ENCODE peak calls at places on chromosomes 6 and 20, in four cellular contexts. Q is HTR-8/SVneo; G is activated CD4-positive, alpha-beta T cell treated with anti-CD3 and anti-CD28 coated beads, Interleukin-2, amount 50 U/mL, for 1 hour; W is GM13977. L is an unnamed sample.

GRCh38 chr6:56757585-56757984 is 114.9 kb upstream of the DST start:
- DNase-seq in Q (no peak), G (no peak), W (no peak), L (peak)

GRCh38 chr20:56368351-56369134 is 9.8 kb downstream of the FAM210B start:
- DNase-seq in Q (no peak), G (no peak), W (no peak), L (no peak)

GRCh38 chr6:44681782-44682181 is 294.3 kb downstream of the CDC5L start:
- DNase-seq in Q (peak), G (no peak), W (no peak), L (no peak)

GRCh38 chr6:133973109-133973971 is 20.3 kb downstream of the TBPL1 start:
- DNase-seq in Q (peak), G (no peak), W (peak), L (peak)

GRCh38 chr20:58971429-58971828 is 9.6 kb upstream of the NELFCD start:
- DNase-seq in Q (no peak), G (no peak), W (no peak), L (no peak)

GRCh38 chr6:113488061-113488460 is 369.1 kb upstream of the MARCKS start:
- DNase-seq in Q (no peak), G (no peak), W (no peak), L (no peak)

GRCh38 chr6:157823523-157824370 is 701 bp downstream of the SNX9 start:
- DNase-seq in Q (peak), G (peak), W (peak), L (peak)

GRCh38 chr6:158018851-158019361 is 37.2 kb downstream of the SYNJ2 start:
- DNase-seq in Q (no peak), G (no peak), W (no peak), L (no peak)

GRCh38 chr6:31763617-31763940 is 1.1 kb downstream of the SAPCD1 start:
- DNase-seq in Q (peak), G (no peak), W (no peak), L (no peak)

GRCh38 chr20:21713901-21714296 is 8.4 kb downstream of the PAX1 start:
- DNase-seq in Q (no peak), G (no peak), W (no peak), L (no peak)

GRCh38 chr20:24502184-24502583 is 32.8 kb downstream of the SYNDIG1 start:
- DNase-seq in Q (no peak), G (no peak), W (no peak), L (no peak)

GRCh38 chr6:118893095-118893881 is 664 bp upstream of the ASF1A start:
- DNase-seq in Q (peak), G (peak), W (peak), L (peak)

GRCh38 chr6:69868961-69869360 is 2.6 kb downstream of the COL19A1 start:
- DNase-seq in Q (no peak), G (no peak), W (no peak), L (no peak)

GRCh38 chr6:12313992-12314589 is 23.9 kb downstream of the EDN1 start:
- DNase-seq in Q (no peak), G (no peak), W (no peak), L (no peak)

GRCh38 chr20:33319986-33320385 is 37.0 kb downstream of the BPIFB1 start:
- DNase-seq in Q (no peak), G (no peak), W (no peak), L (no peak)

GRCh38 chr20:58192567-58192966 is 35.9 kb downstream of the ANKRD60 start:
- DNase-seq in Q (peak), G (peak), W (peak), L (peak)

GRCh38 chr20:25676164-25676809 is 20.4 kb downstream of the ZNF337 start:
- DNase-seq in Q (no peak), G (no peak), W (no peak), L (no peak)

GRCh38 chr6:7921582-7922199 is 11.1 kb upstream of the TXNDC5 start:
- DNase-seq in Q (no peak), G (no peak), W (no peak), L (no peak)

GRCh38 chr20:53161073-53161472 is 188.9 kb downstream of the TSHZ2 start:
- DNase-seq in Q (no peak), G (no peak), W (no peak), L (no peak)

GRCh38 chr20:46870041-46870440 is 24.6 kb upstream of the EYA2 start:
- DNase-seq in Q (no peak), G (no peak), W (no peak), L (no peak)

GRCh38 chr6:35077006-35077712 is 64.0 kb downstream of the TCP11 start:
- DNase-seq in Q (no peak), G (no peak), W (no peak), L (no peak)

GRCh38 chr6:35064508-35065440 is 76.4 kb downstream of the TCP11 start:
- DNase-seq in Q (no peak), G (no peak), W (no peak), L (no peak)

GRCh38 chr6:140346461-140346860 is 972.0 kb upstream of the CITED2 start:
- DNase-seq in Q (no peak), G (no peak), W (no peak), L (peak)

GRCh38 chr20:45383131-45383530 is 5.0 kb upstream of the TP53TG5 start:
- DNase-seq in Q (no peak), G (no peak), W (no peak), L (no peak)

GRCh38 chr20:53163486-53163885 is 191.3 kb downstream of the TSHZ2 start:
- DNase-seq in Q (no peak), G (no peak), W (no peak), L (peak)

GRCh38 chr6:2579241-2579761 is 171.4 kb downstream of the MYLK4 start:
- DNase-seq in Q (no peak), G (no peak), W (no peak), L (no peak)

GRCh38 chr6:152529364-152529763 is 107.8 kb downstream of the SYNE1 start:
- DNase-seq in Q (no peak), G (no peak), W (no peak), L (no peak)

GRCh38 chr6:117138920-117139319 is 126.4 kb upstream of the VGLL2 start:
- DNase-seq in Q (no peak), G (no peak), W (no peak), L (no peak)

GRCh38 chr6:44498436-44498835 is 110.9 kb downstream of the CDC5L start:
- DNase-seq in Q (no peak), G (no peak), W (no peak), L (no peak)

GRCh38 chr20:19849341-19850189 is 91.5 kb downstream of the RIN2 start:
- DNase-seq in Q (no peak), G (no peak), W (no peak), L (no peak)

GRCh38 chr20:49665796-49666195 is 47.9 kb downstream of the B4GALT5 start:
- DNase-seq in Q (no peak), G (no peak), W (no peak), L (no peak)

GRCh38 chr20:1652960-1653359 is 4.6 kb downstream of the SIRPG start:
- DNase-seq in Q (no peak), G (no peak), W (no peak), L (peak)

GRCh38 chr20:11912013-11912663 is 5.6 kb upstream of the BTBD3 start:
- DNase-seq in Q (no peak), G (no peak), W (peak), L (no peak)

GRCh38 chr20:44648579-44648978 is 2.9 kb downstream of the ADA start:
- DNase-seq in Q (no peak), G (no peak), W (no peak), L (no peak)